ENCODE peak calls at places on chromosomes 13 and 19, in four cellular contexts. O is A549, F is cardiac muscle cell, I is tibial artery. Y is an unnamed sample.

GRCh38 chr19:45467115-45467455 is 711 bp upstream of the FOSB start:
- DNase-seq in F (no peak), O (no peak), I (no peak), Y (no peak)

GRCh38 chr19:14561832-14562351 is 10.0 kb downstream of the NDUFB7 start:
- DNase-seq in I (peak; percentile 86), O (no peak), F (peak; percentile 48), Y (no peak)

GRCh38 chr19:49423278-49423984 is at the start of gene PTH2:
- DNase-seq in O (no peak), I (no peak), F (no peak), Y (no peak)

GRCh38 chr13:100230813-100231575 is 142.1 kb downstream of the PCCA start:
- DNase-seq in F (peak; percentile 9), I (no peak), O (no peak), Y (no peak)

GRCh38 chr13:95485045-95485517 is 67.4 kb upstream of the CLDN10 start:
- DNase-seq in I (no peak), O (no peak), F (no peak), Y (no peak)

GRCh38 chr19:39126593-39127187 is 1.1 kb downstream of the PAK4 start:
- DNase-seq in I (no peak), O (peak; percentile 100), F (no peak), Y (no peak)

GRCh38 chr19:8208710-8209110 is 460 bp upstream of the CERS4 start:
- DNase-seq in F (no peak), I (peak; percentile 73), O (no peak), Y (peak; percentile 73)

GRCh38 chr13:48252176-48252575 is 19.2 kb downstream of the ITM2B start:
- DNase-seq in I (no peak), O (no peak), F (no peak), Y (no peak)

GRCh38 chr13:100244431-100244830 is 155.5 kb downstream of the PCCA start:
- DNase-seq in F (no peak), O (no peak), I (no peak), Y (no peak)

GRCh38 chr19:8663920-8664670 is 33.7 kb downstream of the NFILZ start:
- DNase-seq in F (no peak), O (no peak), I (no peak), Y (no peak)

GRCh38 chr13:30077338-30077737 is 226.9 kb upstream of the UBL3 start:
- DNase-seq in I (no peak), O (no peak), F (no peak), Y (no peak)

GRCh38 chr19:10288662-10289166 is 1.0 kb upstream of the ICAM5 start:
- DNase-seq in O (peak; percentile 85), F (peak; percentile 65), I (no peak), Y (no peak)
- H3K4me3 ChIP-seq in O (peak overlapping the region; percentile 52), F (peak overlapping the region; percentile 50), I (no peak overlapping the region), Y (no peak overlapping the region)

GRCh38 chr19:27660428-27660827 is 1552.5 kb downstream of the UQCRFS1 start:
- DNase-seq in F (no peak), O (no peak), I (no peak), Y (no peak)
- H3K9me3 ChIP-seq in F (no peaks in the 10 kb centered on the region), O (peaks cover 25% of the 10 kb centered on the region), I (peaks cover 30% of the 10 kb centered on the region), Y (peaks cover 25% of the 10 kb centered on the region)

DNA sequence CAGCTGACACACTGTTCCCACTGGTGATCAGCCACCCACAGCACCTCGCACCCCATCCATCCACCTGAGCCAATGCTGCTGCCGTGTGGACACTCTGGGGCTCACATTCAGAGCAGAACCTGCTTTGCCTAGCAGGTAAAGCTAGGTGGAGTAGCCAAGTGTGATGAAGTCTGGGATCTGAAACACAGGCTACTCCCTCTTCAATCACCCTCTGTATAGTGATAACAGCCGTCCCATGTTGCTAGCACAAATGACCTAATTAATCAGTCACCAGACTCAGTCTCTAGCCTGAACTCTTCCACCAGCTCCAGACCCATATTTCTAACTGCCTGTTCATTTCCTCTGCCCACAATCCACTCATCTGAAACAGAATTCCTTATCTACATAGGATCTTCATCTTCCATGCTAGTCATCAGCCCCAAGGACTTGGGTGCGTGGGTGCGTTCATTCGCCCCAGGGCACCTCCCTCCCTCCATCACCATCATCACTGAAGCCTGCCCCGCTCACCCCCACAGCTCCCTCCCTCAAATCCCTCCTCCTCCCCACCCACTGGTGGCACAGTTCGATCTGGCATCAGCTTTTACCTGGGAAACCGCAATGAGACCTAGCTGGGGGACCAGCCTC is 19.8 kb downstream of the STK24 start:
- DNase-seq in F (no peak), I (peak; percentile 47), O (no peak), Y (no peak)
- TF ChIP-seq CTCF in F (no peak), I (no peak), O (no peak), Y (no peak)

GRCh38 chr13:103066991-103067390 is 774 bp upstream of the SLC10A2 start:
- DNase-seq in F (no peak), O (no peak), I (no peak), Y (no peak)
- H3K4me3 ChIP-seq in F (no peak overlapping the region), O (no peak overlapping the region), I (no peak overlapping the region), Y (no peak overlapping the region)

DNA sequence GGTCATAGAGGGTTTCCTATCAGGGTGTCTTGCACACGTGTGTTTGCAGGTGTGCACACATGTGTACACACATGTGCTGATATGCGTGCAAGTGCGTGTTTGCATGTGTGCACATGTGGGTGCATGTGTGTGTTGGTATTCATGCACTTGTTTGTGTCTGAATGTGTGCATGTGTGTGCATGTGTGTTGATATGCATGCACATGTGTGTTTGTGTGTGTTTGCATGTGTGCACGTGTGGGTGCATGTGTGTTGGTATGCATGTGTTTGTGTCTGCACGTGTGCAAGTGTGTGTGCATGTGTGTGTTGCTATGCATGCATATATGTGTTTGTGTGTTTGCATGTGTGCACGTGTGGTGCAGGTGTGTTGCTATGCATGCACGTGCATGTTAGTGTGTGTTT is 150.5 kb downstream of the SOX1 start:
- DNase-seq in I (peak; percentile 35), F (no peak), O (no peak), Y (no peak)
- H3K9me3 ChIP-seq in I (no peaks in the 10 kb centered on the region), F (no peaks in the 10 kb centered on the region), O (no peaks in the 10 kb centered on the region), Y (no peaks in the 10 kb centered on the region)

GRCh38 chr19:12890787-12891552 is at the start of gene GCDH:
- DNase-seq in I (peak; percentile 99), F (peak; percentile 100), O (peak; percentile 93), Y (peak; percentile 99)
- TF ChIP-seq CTCF in I (no peak), F (no peak), O (no peak), Y (no peak)

GRCh38 chr19:6730941-6731670 is 6.3 kb downstream of the GPR108 start:
- DNase-seq in O (no peak), F (no peak), I (no peak), Y (no peak)

GRCh38 chr19:6728346-6728745 is 7.9 kb upstream of the C3 start:
- DNase-seq in F (no peak), O (no peak), I (no peak), Y (no peak)

GRCh38 chr19:6731822-6732221 is 5.6 kb downstream of the GPR108 start:
- DNase-seq in F (no peak), O (no peak), I (no peak), Y (no peak)

GRCh38 chr19:6729573-6730152 is 7.7 kb downstream of the GPR108 start:
- DNase-seq in O (no peak), F (no peak), I (no peak), Y (no peak)

GRCh38 chr19:6730153-6730804 is 7.1 kb downstream of the GPR108 start:
- DNase-seq in O (peak; percentile 49), I (no peak), F (peak; percentile 42), Y (no peak)
- H3K4me3 ChIP-seq in O (no peak overlapping the region), I (no peak overlapping the region), F (no peak overlapping the region), Y (no peak overlapping the region)

DNA sequence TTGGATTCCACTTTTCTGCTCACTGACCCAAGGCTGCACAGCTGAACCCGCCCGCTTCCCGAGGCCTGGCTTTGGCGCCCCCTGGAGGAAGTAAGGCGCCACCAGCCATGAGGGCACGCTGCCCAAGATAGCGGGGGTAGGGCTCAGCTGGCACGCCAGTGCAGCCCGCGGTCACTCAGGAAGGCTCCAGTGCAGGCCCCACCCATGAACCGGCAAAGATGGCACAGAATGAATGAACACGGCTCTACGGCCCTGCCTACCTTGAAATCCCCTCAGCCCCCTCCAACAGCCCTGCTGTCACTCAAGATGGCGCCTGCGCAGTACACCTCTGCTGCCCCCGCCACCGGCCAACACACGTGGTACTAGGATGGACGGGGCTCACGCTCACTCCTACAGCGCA is 3.0 kb downstream of the PEG3 start:
- DNase-seq in F (no peak), O (no peak), I (peak; percentile 90), Y (peak; percentile 76)
- H3K9me3 ChIP-seq in F (no peaks in the 10 kb centered on the region), O (peaks cover 82% of the 10 kb centered on the region), I (no peaks in the 10 kb centered on the region), Y (no peaks in the 10 kb centered on the region)

GRCh38 chr13:45340422-45341033 is 455 bp downstream of the TPT1 start:
- DNase-seq in I (peak; percentile 97), F (peak; percentile 92), O (peak; percentile 47), Y (peak; percentile 86)
- TF ChIP-seq CTCF in I (peak; percentile 56), F (peak; percentile 39), O (no peak), Y (peak; percentile 86)